ENCODE peak calls at places on chromosomes 3 and 15, in six cellular contexts. One of them, this sample, is unnamed.

GRCh38 chr3:44825264-44825925 is 36.3 kb upstream of the TMEM42 start:
- DNase-seq in amygdala: no peak
- DNase-seq in left lobe of liver: no peak
- DNase-seq in SW480: no peak
- DNase-seq in EH: peak; percentile 86
- DNase-seq in stomach: no peak
- DNase-seq in this sample: peak; percentile 59

GRCh38 chr3:63353383-63353782 is 75.3 kb downstream of the SYNPR start:
- DNase-seq in stomach: no peak
- DNase-seq in EH: peak; percentile 73
- DNase-seq in left lobe of liver: no peak
- DNase-seq in SW480: no peak
- DNase-seq in amygdala: no peak
- DNase-seq in this sample: peak; percentile 23

GRCh38 chr3:66464512-66464894 is 36.3 kb downstream of the LRIG1 start:
- DNase-seq in amygdala: no peak
- DNase-seq in left lobe of liver: no peak
- DNase-seq in SW480: no peak
- DNase-seq in stomach: no peak
- DNase-seq in EH: no peak
- DNase-seq in this sample: peak; percentile 79

GRCh38 chr3:101513419-101513986 is 491 bp upstream of the SENP7 start:
- DNase-seq in stomach: no peak
- DNase-seq in amygdala: no peak
- DNase-seq in SW480: peak; percentile 36
- DNase-seq in EH: no peak
- DNase-seq in left lobe of liver: no peak
- DNase-seq in this sample: no peak

GRCh38 chr3:29940759-29941319 is 660.0 kb downstream of the RBMS3 start:
- DNase-seq in amygdala: no peak
- DNase-seq in stomach: no peak
- DNase-seq in EH: no peak
- DNase-seq in left lobe of liver: no peak
- DNase-seq in SW480: no peak
- DNase-seq in this sample: peak; percentile 41

GRCh38 chr15:42184313-42184712 is 23.8 kb downstream of the VPS39 start:
- DNase-seq in SW480: no peak
- DNase-seq in left lobe of liver: no peak
- DNase-seq in amygdala: no peak
- DNase-seq in stomach: no peak
- DNase-seq in EH: no peak
- DNase-seq in this sample: no peak

GRCh38 chr3:197478746-197479668 is 76.8 kb downstream of the BDH1 start:
- DNase-seq in SW480: peak; percentile 76
- DNase-seq in amygdala: no peak
- DNase-seq in left lobe of liver: peak; percentile 62
- DNase-seq in EH: peak; percentile 82
- DNase-seq in stomach: no peak
- DNase-seq in this sample: no peak

GRCh38 chr15:71588746-71589145 is 221.6 kb upstream of the NR2E3 start:
- DNase-seq in amygdala: no peak
- DNase-seq in SW480: peak; percentile 42
- DNase-seq in left lobe of liver: no peak
- DNase-seq in EH: peak; percentile 89
- DNase-seq in stomach: no peak
- DNase-seq in this sample: peak; percentile 90

GRCh38 chr3:32257042-32257441 is 18.6 kb downstream of the CMTM8 start:
- DNase-seq in stomach: no peak
- DNase-seq in left lobe of liver: no peak
- DNase-seq in EH: no peak
- DNase-seq in amygdala: no peak
- DNase-seq in SW480: no peak
- DNase-seq in this sample: no peak

GRCh38 chr3:13587442-13587841 is 38.5 kb downstream of the FBLN2 start:
- DNase-seq in EH: no peak
- DNase-seq in stomach: no peak
- DNase-seq in left lobe of liver: no peak
- DNase-seq in SW480: no peak
- DNase-seq in amygdala: no peak
- DNase-seq in this sample: peak; percentile 17

GRCh38 chr3:3080309-3080708 is 29.9 kb downstream of the IL5RA start:
- DNase-seq in stomach: no peak
- DNase-seq in EH: no peak
- DNase-seq in SW480: no peak
- DNase-seq in amygdala: no peak
- DNase-seq in left lobe of liver: no peak
- DNase-seq in this sample: no peak

GRCh38 chr3:3553236-3553635 is 246.0 kb upstream of the LRRN1 start:
- DNase-seq in stomach: no peak
- DNase-seq in SW480: no peak
- DNase-seq in EH: no peak
- DNase-seq in amygdala: no peak
- DNase-seq in left lobe of liver: no peak
- DNase-seq in this sample: no peak

GRCh38 chr3:30695302-30696061 is 89.1 kb downstream of the TGFBR2 start:
- DNase-seq in stomach: no peak
- DNase-seq in amygdala: no peak
- DNase-seq in SW480: no peak
- DNase-seq in left lobe of liver: no peak
- DNase-seq in EH: no peak
- DNase-seq in this sample: no peak

GRCh38 chr3:138890555-138891187 is 55.9 kb upstream of the PIK3CB start:
- DNase-seq in stomach: no peak
- DNase-seq in EH: no peak
- DNase-seq in SW480: no peak
- DNase-seq in amygdala: no peak
- DNase-seq in left lobe of liver: no peak
- DNase-seq in this sample: no peak

GRCh38 chr3:22371592-22372291 is 620.7 kb upstream of the ZNF385D start:
- DNase-seq in SW480: no peak
- DNase-seq in amygdala: no peak
- DNase-seq in left lobe of liver: no peak
- DNase-seq in EH: no peak
- DNase-seq in stomach: no peak
- DNase-seq in this sample: no peak

GRCh38 chr15:26983822-26984221 is 12.8 kb downstream of the GABRG3 start:
- DNase-seq in stomach: no peak
- DNase-seq in SW480: no peak
- DNase-seq in amygdala: no peak
- DNase-seq in left lobe of liver: no peak
- DNase-seq in EH: no peak
- DNase-seq in this sample: no peak

GRCh38 chr15:22907161-22907950 is 68.9 kb downstream of the NIPA2 start:
- DNase-seq in stomach: no peak
- DNase-seq in SW480: no peak
- DNase-seq in amygdala: no peak
- DNase-seq in EH: no peak
- DNase-seq in left lobe of liver: no peak
- DNase-seq in this sample: no peak

GRCh38 chr3:3296858-3297430 is 117.5 kb upstream of the CRBN start:
- DNase-seq in stomach: no peak
- DNase-seq in SW480: no peak
- DNase-seq in left lobe of liver: no peak
- DNase-seq in EH: no peak
- DNase-seq in amygdala: no peak
- DNase-seq in this sample: no peak

GRCh38 chr3:40173291-40173710 is 136.2 kb upstream of the EIF1B start:
- DNase-seq in EH: no peak
- DNase-seq in left lobe of liver: peak; percentile 37
- DNase-seq in SW480: no peak
- DNase-seq in amygdala: peak; percentile 56
- DNase-seq in stomach: no peak
- DNase-seq in this sample: no peak

GRCh38 chr15:73677146-73677607 is 7.0 kb upstream of the CD276 start:
- DNase-seq in SW480: peak; percentile 55
- DNase-seq in stomach: peak; percentile 77
- DNase-seq in amygdala: no peak
- DNase-seq in left lobe of liver: peak; percentile 72
- DNase-seq in EH: peak; percentile 77
- DNase-seq in this sample: peak; percentile 75

GRCh38 chr3:148042663-148043445 is 633.7 kb downstream of the ZIC1 start:
- DNase-seq in stomach: no peak
- DNase-seq in amygdala: no peak
- DNase-seq in SW480: no peak
- DNase-seq in EH: peak; percentile 76
- DNase-seq in left lobe of liver: no peak
- DNase-seq in this sample: no peak

GRCh38 chr15:95162967-95163531 is 931.7 kb downstream of the MCTP2 start:
- DNase-seq in left lobe of liver: no peak
- DNase-seq in stomach: no peak
- DNase-seq in EH: peak; percentile 85
- DNase-seq in amygdala: no peak
- DNase-seq in SW480: no peak
- DNase-seq in this sample: peak; percentile 83

GRCh38 chr3:40719660-40720287 is 195.0 kb downstream of the ZNF621 start:
- DNase-seq in SW480: peak; percentile 46
- DNase-seq in stomach: no peak
- DNase-seq in EH: peak; percentile 2
- DNase-seq in left lobe of liver: no peak
- DNase-seq in amygdala: no peak
- DNase-seq in this sample: peak; percentile 8

GRCh38 chr3:138494607-138494929 is 60.2 kb downstream of the ESYT3 start:
- DNase-seq in amygdala: no peak
- DNase-seq in SW480: no peak
- DNase-seq in EH: no peak
- DNase-seq in left lobe of liver: no peak
- DNase-seq in stomach: no peak
- DNase-seq in this sample: no peak

GRCh38 chr3:124928333-124929202 is 6.0 kb downstream of the MUC13 start:
- DNase-seq in amygdala: peak; percentile 3
- DNase-seq in EH: peak; percentile 75
- DNase-seq in left lobe of liver: peak; percentile 62
- DNase-seq in SW480: peak; percentile 61
- DNase-seq in stomach: peak; percentile 76
- DNase-seq in this sample: peak; percentile 75

GRCh38 chr3:41318520-41318919 is 119.2 kb downstream of the CTNNB1 start:
- DNase-seq in left lobe of liver: no peak
- DNase-seq in stomach: no peak
- DNase-seq in amygdala: no peak
- DNase-seq in SW480: peak; percentile 27
- DNase-seq in EH: peak; percentile 52
- DNase-seq in this sample: no peak

GRCh38 chr3:39125837-39126500 is 18.5 kb downstream of the TTC21A start:
- DNase-seq in stomach: no peak
- DNase-seq in amygdala: no peak
- DNase-seq in EH: peak; percentile 75
- DNase-seq in SW480: peak; percentile 52
- DNase-seq in left lobe of liver: no peak
- DNase-seq in this sample: peak; percentile 35

GRCh38 chr3:71087109-71088018 is 496.2 kb downstream of the FOXP1 start:
- DNase-seq in stomach: no peak
- DNase-seq in amygdala: no peak
- DNase-seq in SW480: no peak
- DNase-seq in EH: peak; percentile 58
- DNase-seq in left lobe of liver: no peak
- DNase-seq in this sample: peak; percentile 55

GRCh38 chr3:66763294-66763693 is 234.8 kb upstream of the KBTBD8 start:
- DNase-seq in amygdala: no peak
- DNase-seq in EH: peak; percentile 42
- DNase-seq in stomach: no peak
- DNase-seq in SW480: no peak
- DNase-seq in left lobe of liver: no peak
- DNase-seq in this sample: peak; percentile 55

GRCh38 chr15:80495406-80495942 is 91.3 kb downstream of the ARNT2 start:
- DNase-seq in amygdala: no peak
- DNase-seq in left lobe of liver: no peak
- DNase-seq in EH: peak; percentile 51
- DNase-seq in SW480: no peak
- DNase-seq in stomach: no peak
- DNase-seq in this sample: no peak

GRCh38 chr3:36909666-36910065 is 35.2 kb downstream of the TRANK1 start:
- DNase-seq in SW480: no peak
- DNase-seq in EH: no peak
- DNase-seq in left lobe of liver: no peak
- DNase-seq in amygdala: no peak
- DNase-seq in stomach: no peak
- DNase-seq in this sample: no peak

GRCh38 chr3:98809561-98809960 is 46.4 kb downstream of the ST3GAL6 start:
- DNase-seq in SW480: no peak
- DNase-seq in stomach: no peak
- DNase-seq in amygdala: no peak
- DNase-seq in EH: no peak
- DNase-seq in left lobe of liver: no peak
- DNase-seq in this sample: peak; percentile 12

This sample was measured in fibroblast of villous mesenchyme.